ENCODE peak calls at places on chromosomes 11 and 22, in four cellular contexts. One of them, this sample, is unnamed.
A peak's percentile ranks its signal among the peaks of the same experiment; 100 is the strongest.

GRCh38 chr11:48031602-48032001 is 51.2 kb downstream of the PTPRJ start:
- DNase-seq in HepG2: no peak
- DNase-seq in GM12878: no peak
- DNase-seq in H1: no peak
- DNase-seq in this sample: no peak

GRCh38 chr22:35178446-35178845 is 78.8 kb upstream of the HMGXB4 start:
- DNase-seq in HepG2: no peak
- DNase-seq in H1: no peak
- DNase-seq in GM12878: no peak
- DNase-seq in this sample: no peak

GRCh38 chr11:19394525-19395016 is 153.8 kb upstream of the E2F8 start:
- DNase-seq in H1: no peak
- DNase-seq in HepG2: no peak
- DNase-seq in GM12878: peak; percentile 60
- DNase-seq in this sample: no peak

GRCh38 chr11:14308114-14308896 is 50.7 kb downstream of the RRAS2 start:
- DNase-seq in H1: no peak
- DNase-seq in HepG2: peak; percentile 50
- DNase-seq in GM12878: no peak
- DNase-seq in this sample: no peak

GRCh38 chr11:118012083-118012669 is 26.0 kb downstream of the IL10RA start:
- DNase-seq in HepG2: no peak
- DNase-seq in GM12878: no peak
- DNase-seq in H1: peak; percentile 26
- DNase-seq in this sample: no peak

GRCh38 chr11:77604281-77604680 is 14.5 kb downstream of the AQP11 start:
- DNase-seq in GM12878: no peak
- DNase-seq in HepG2: no peak
- DNase-seq in H1: no peak
- DNase-seq in this sample: no peak

GRCh38 chr11:76678316-76678715 is 7.8 kb upstream of the LRRC32 start:
- DNase-seq in H1: no peak
- DNase-seq in HepG2: no peak
- DNase-seq in GM12878: no peak
- DNase-seq in this sample: no peak

GRCh38 chr11:111631666-111632039 is 29.4 kb downstream of the SIK2 start:
- DNase-seq in H1: no peak
- DNase-seq in GM12878: no peak
- DNase-seq in HepG2: peak; percentile 21
- DNase-seq in this sample: no peak

GRCh38 chr11:57638811-57639320 is 10.8 kb downstream of the YPEL4 start:
- DNase-seq in HepG2: no peak
- DNase-seq in GM12878: no peak
- DNase-seq in H1: no peak
- DNase-seq in this sample: no peak
- H3K4me3 ChIP-seq in HepG2: peak overlapping the region; percentile 73
- H3K4me3 ChIP-seq in GM12878: peak overlapping the region; percentile 82
- H3K4me3 ChIP-seq in H1: peak overlapping the region; percentile 94
- H3K4me3 ChIP-seq in this sample: peak overlapping the region; percentile 92

DNA sequence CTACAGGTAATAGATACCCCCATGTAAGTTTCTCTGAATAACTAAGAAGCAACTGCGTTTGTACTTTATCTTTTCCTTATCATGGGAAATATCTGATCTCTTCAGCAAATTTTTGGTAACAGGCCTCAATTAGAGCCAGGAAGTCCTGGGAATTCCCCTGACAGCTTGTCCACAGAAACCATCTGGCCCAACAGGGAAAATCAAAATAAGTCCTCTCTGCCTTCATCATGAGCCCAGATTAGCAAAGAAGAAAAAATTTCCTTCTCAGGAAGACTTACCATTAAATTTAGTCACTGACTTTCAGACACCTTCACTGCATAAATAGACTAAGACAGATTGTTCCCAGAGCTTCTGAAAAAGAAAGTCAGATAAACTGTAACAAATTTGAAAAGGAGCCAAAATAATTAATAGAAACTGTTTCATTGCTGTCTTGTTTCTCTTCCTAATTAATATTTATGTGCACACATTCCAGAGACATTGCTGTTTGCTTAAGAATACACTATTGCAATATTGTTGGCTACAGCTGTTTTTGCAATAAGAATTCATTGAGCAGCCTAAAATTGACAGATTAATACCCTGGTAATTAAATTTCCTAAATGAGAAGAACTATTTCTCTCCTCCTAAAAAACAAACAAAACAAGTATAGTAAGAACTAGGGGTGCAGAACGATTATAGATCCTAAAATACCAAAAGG is 278.1 kb upstream of the FAT3 start:
- DNase-seq in HepG2: no peak
- DNase-seq in H1: no peak
- DNase-seq in GM12878: no peak
- DNase-seq in this sample: no peak
- TF ChIP-seq SUZ12 in HepG2: no peak
- TF ChIP-seq SUZ12 in H1: no peak
- TF ChIP-seq SUZ12 in GM12878: no peak
- TF ChIP-seq SUZ12 in this sample: no peak

DNA sequence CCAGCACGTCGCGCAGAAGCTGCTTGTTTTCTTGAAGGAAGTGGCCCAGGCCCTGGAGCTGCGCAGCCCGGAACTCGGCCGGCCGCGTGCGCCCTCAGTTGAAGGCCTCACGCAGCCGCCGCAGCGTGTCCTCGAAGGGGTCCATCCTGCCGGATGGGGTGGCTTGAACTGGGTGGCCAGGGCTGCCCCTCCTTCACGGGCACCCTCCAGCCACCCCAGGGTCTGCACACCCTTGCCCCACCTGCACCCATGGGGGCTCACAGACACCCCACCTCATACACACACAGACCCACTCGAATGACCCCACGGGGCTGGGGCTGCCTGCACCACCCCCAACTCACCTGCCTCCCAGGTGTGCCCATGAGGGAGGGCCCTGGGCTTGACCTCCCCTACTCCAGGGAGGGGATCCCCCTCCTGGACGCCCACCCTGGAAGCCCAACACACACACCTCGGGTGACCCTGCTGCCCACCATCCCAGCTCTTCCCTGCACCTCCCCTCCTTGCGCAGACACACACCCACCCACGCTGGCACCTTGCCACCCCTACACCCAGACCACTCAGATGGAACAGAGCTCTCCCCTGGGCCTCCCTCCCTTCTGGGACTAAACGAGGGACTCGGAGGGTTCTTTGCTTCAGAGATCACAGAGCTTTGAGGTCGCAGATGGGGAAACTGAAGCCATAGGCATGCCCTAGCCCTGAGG is 6.8 kb downstream of the ALDH3B2 start:
- DNase-seq in GM12878: no peak
- DNase-seq in HepG2: no peak
- DNase-seq in H1: no peak
- DNase-seq in this sample: no peak
- H3K4me3 ChIP-seq in GM12878: no peak overlapping the region
- H3K4me3 ChIP-seq in HepG2: no peak overlapping the region
- H3K4me3 ChIP-seq in H1: no peak overlapping the region
- H3K4me3 ChIP-seq in this sample: no peak overlapping the region

DNA sequence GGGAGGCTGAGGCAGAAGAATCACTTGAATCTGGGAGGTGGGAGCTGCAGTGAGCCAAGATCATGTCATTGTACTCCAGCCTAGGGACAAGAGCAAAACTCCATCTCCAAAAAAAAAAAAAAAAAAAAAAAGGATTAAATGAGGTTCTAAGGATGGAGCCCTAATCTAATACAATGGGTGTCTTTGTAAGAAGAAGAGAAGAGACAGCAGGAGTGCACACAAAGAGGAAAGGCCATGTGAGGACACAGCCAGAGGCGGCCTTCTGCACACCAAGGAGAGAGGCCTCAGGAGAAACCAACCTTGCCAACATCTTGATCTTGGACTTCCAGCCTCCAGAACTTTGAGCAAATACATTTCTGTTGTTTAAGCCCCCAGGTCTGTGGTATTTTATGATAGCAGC is 66.6 kb upstream of the CECR2 start:
- DNase-seq in GM12878: no peak
- DNase-seq in H1: no peak
- DNase-seq in HepG2: no peak
- DNase-seq in this sample: no peak
- TF ChIP-seq SUZ12 in GM12878: no peak
- TF ChIP-seq SUZ12 in H1: no peak
- TF ChIP-seq SUZ12 in HepG2: no peak
- TF ChIP-seq SUZ12 in this sample: no peak

GRCh38 chr11:110089617-110090282 is 3.4 kb upstream of the ZC3H12C start:
- DNase-seq in HepG2: no peak
- DNase-seq in GM12878: no peak
- DNase-seq in H1: no peak
- DNase-seq in this sample: no peak

GRCh38 chr11:110086892-110087309 is 6.3 kb upstream of the ZC3H12C start:
- DNase-seq in H1: no peak
- DNase-seq in GM12878: no peak
- DNase-seq in HepG2: no peak
- DNase-seq in this sample: no peak

GRCh38 chr11:110090466-110091026 is 2.6 kb upstream of the ZC3H12C start:
- DNase-seq in GM12878: no peak
- DNase-seq in H1: no peak
- DNase-seq in HepG2: no peak
- DNase-seq in this sample: no peak

GRCh38 chr11:110087820-110088534 is 5.2 kb upstream of the ZC3H12C start:
- DNase-seq in HepG2: no peak
- DNase-seq in H1: no peak
- DNase-seq in GM12878: no peak
- DNase-seq in this sample: no peak

DNA sequence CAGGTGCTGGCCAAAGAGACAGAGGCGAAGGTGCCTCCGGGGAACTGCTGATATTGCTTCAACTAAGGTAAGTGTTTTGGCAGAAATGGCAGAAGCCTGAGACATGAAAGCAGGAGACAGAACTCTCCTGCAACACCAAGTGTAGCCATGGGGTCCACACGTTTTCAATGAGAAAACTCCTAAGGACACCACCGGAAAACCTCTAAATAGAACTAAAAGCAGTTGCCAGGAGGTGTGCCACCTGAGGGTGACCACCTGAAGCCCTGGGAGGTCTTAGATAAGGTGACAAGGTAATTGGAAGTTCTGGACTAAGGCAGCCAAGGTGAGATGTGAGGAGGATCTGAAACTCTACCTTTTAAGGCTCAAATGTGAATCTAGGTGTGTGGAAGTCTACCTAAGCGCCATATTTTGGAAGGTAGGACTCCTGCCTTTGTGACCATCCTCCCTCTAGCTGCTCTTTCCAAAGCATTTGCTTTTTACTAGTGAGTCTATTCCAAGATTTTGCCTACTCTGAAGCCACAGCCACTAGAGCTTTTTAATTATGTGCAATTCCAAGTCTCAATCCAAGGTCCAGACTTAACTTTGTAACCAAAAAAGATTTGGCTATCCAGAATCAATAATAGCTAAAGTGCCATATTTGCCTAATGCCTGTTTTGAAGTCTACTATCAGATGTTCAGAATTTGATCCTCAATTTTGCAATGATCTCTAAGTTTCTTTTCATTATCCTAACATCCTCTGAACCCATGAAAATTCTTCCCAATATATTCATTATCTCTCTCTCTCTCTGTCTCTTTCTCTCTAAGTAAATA is 4.5 kb upstream of the ZC3H12C start:
- DNase-seq in HepG2: no peak
- DNase-seq in GM12878: no peak
- DNase-seq in H1: no peak
- DNase-seq in this sample: no peak
- H3K4me3 ChIP-seq in HepG2: no peak overlapping the region
- H3K4me3 ChIP-seq in GM12878: no peak overlapping the region
- H3K4me3 ChIP-seq in H1: no peak overlapping the region
- H3K4me3 ChIP-seq in this sample: no peak overlapping the region

GRCh38 chr22:46049726-46050450 is 72.9 kb upstream of the WNT7B start:
- DNase-seq in HepG2: no peak
- DNase-seq in H1: no peak
- DNase-seq in GM12878: no peak
- DNase-seq in this sample: no peak
- TF ChIP-seq SUZ12 in HepG2: no peak
- TF ChIP-seq SUZ12 in H1: no peak
- TF ChIP-seq SUZ12 in GM12878: no peak
- TF ChIP-seq SUZ12 in this sample: no peak